ENCODE peak calls at places on chromosome 10, in four cellular contexts. Y, O, K and G are unnamed samples.

GRCh38 chr10:113970641-113971040 is 73.0 kb upstream of the ADRB1 start:
- DNase-seq in Y (no peak), O (no peak), K (no peak), G (no peak)

GRCh38 chr10:26457088-26457487 is 18.9 kb downstream of the APBB1IP start:
- DNase-seq in Y (no peak), O (no peak), K (no peak), G (no peak)

GRCh38 chr10:77592946-77593636 is 44.5 kb downstream of the KCNMA1 start:
- DNase-seq in Y (peak), O (peak), K (no peak), G (no peak)

GRCh38 chr10:18145652-18146051 is 5.4 kb downstream of the CACNB2 start:
- DNase-seq in Y (no peak), O (no peak), K (no peak), G (no peak)

GRCh38 chr10:95567903-95568630 is 6.9 kb upstream of the SORBS1 start:
- DNase-seq in Y (no peak), O (no peak), K (no peak), G (no peak)

GRCh38 chr10:29386347-29386999 is 97.6 kb downstream of the LYZL1 start:
- DNase-seq in Y (no peak), O (no peak), K (peak), G (peak)

GRCh38 chr10:69994262-69994661 is 58.4 kb upstream of the MACROH2A2 start:
- DNase-seq in Y (peak), O (no peak), K (no peak), G (peak)

GRCh38 chr10:119849031-119849789 is 23.4 kb downstream of the MCMBP start:
- DNase-seq in Y (no peak), O (no peak), K (no peak), G (no peak)

GRCh38 chr10:63132651-63133055 is 475 bp upstream of the NRBF2 start:
- DNase-seq in Y (no peak), O (no peak), K (no peak), G (no peak)

GRCh38 chr10:30686706-30687105 is 57.2 kb upstream of the LYZL2 start:
- DNase-seq in Y (no peak), O (no peak), K (no peak), G (no peak)

GRCh38 chr10:55766212-55766611 is 594.8 kb downstream of the ZWINT start:
- DNase-seq in Y (no peak), O (no peak), K (no peak), G (no peak)

GRCh38 chr10:65234261-65234660 is 1691.6 kb upstream of the LRRTM3 start:
- DNase-seq in Y (no peak), O (no peak), K (no peak), G (no peak)

GRCh38 chr10:112307631-112308502 is 24.7 kb downstream of the TECTB start:
- DNase-seq in Y (no peak), O (no peak), K (peak), G (peak)

GRCh38 chr10:70619271-70620019 is 16.9 kb upstream of the PRF1 start:
- DNase-seq in Y (no peak), O (no peak), K (no peak), G (no peak)

GRCh38 chr10:1737222-1738061 is at the start of gene ADARB2:
- DNase-seq in Y (no peak), O (no peak), K (no peak), G (no peak)

GRCh38 chr10:12214093-12214492 is 18.1 kb downstream of the CDC123 start:
- DNase-seq in Y (no peak), O (no peak), K (no peak), G (no peak)

GRCh38 chr10:11324761-11325321 is 286.6 kb downstream of the USP6NL start:
- DNase-seq in Y (no peak), O (no peak), K (no peak), G (no peak)

GRCh38 chr10:103153302-103153759 is 39.7 kb downstream of the NT5C2 start:
- DNase-seq in Y (no peak), O (no peak), K (no peak), G (no peak)

GRCh38 chr10:48255722-48256121 is 18.8 kb downstream of the FRMPD2 start:
- DNase-seq in Y (no peak), O (no peak), K (no peak), G (no peak)

GRCh38 chr10:78846770-78847169 is 222.0 kb upstream of the ZMIZ1 start:
- DNase-seq in Y (no peak), O (no peak), K (no peak), G (no peak)

GRCh38 chr10:102869290-102870198 is at the start of gene AS3MT:
- DNase-seq in Y (peak), O (no peak), K (peak), G (no peak)

GRCh38 chr10:91194497-91195179 is 25.8 kb upstream of the PCGF5 start:
- DNase-seq in Y (no peak), O (no peak), K (no peak), G (no peak)

GRCh38 chr10:32150532-32151101 is 94.4 kb upstream of the KIF5B start:
- DNase-seq in Y (no peak), O (no peak), K (no peak), G (no peak)

GRCh38 chr10:78754269-78755074 is 314.3 kb upstream of the ZMIZ1 start:
- DNase-seq in Y (peak), O (no peak), K (no peak), G (no peak)

GRCh38 chr10:99365311-99365710 is 36.2 kb downstream of the CNNM1 start:
- DNase-seq in Y (no peak), O (no peak), K (no peak), G (no peak)

GRCh38 chr10:45646384-45647050 is 26.1 kb downstream of the ZFAND4 start:
- DNase-seq in Y (no peak), O (no peak), K (no peak), G (no peak)

GRCh38 chr10:132158122-132158741 is 28.5 kb upstream of the DPYSL4 start:
- DNase-seq in Y (no peak), O (no peak), K (peak), G (peak)

GRCh38 chr10:50807851-50808776 is 68.4 kb downstream of the ASAH2B start:
- DNase-seq in Y (no peak), O (no peak), K (no peak), G (no peak)

GRCh38 chr10:101018600-101019439 is 12.1 kb downstream of the PDZD7 start:
- DNase-seq in Y (peak), O (peak), K (peak), G (no peak)

GRCh38 chr10:59098387-59098786 is 78.1 kb upstream of the PHYHIPL start:
- DNase-seq in Y (peak), O (no peak), K (no peak), G (no peak)

GRCh38 chr10:69475433-69475830 is 24.2 kb downstream of the TSPAN15 start:
- DNase-seq in Y (no peak), O (no peak), K (no peak), G (no peak)